ENCODE peak calls at places on chromosomes 12 and 14, in five cellular contexts. B is endothelial cell of umbilical vein, K is osteoblast, S is hepatocyte, Z is fibroblast of lung. G is an unnamed sample. For H3K79me2 and H3K4me1, the result is how much of the 10 kb centered on the place peaks cover.

GRCh38 chr12:114397978-114398881 is 7.7 kb downstream of the TBX5 start:
- DNase-seq in B (no peak), K (no peak), S (no peak), Z (no peak), G (no peak)

GRCh38 chr12:70719672-70720420 is 82.6 kb upstream of the PTPRB start:
- DNase-seq in K (no peak), S (peak), Z (peak), B (peak), G (peak)

GRCh38 chr12:131066207-131066885 is 112.6 kb downstream of the ADGRD1 start:
- DNase-seq in S (no peak), B (no peak), K (peak), Z (no peak), G (no peak)

GRCh38 chr14:72443991-72444431 is 449.9 kb downstream of the DPF3 start:
- DNase-seq in K (no peak), B (no peak), Z (peak), S (no peak), G (no peak)

GRCh38 chr12:23548742-23549141 is 400.7 kb downstream of the SOX5 start:
- DNase-seq in K (no peak), S (no peak), B (no peak), Z (no peak), G (no peak)

GRCh38 chr14:56891226-56891625 is 80.9 kb upstream of the OTX2 start:
- DNase-seq in B (no peak), S (peak), Z (no peak), K (peak), G (no peak)

GRCh38 chr12:52170827-52171226 is 21.0 kb downstream of the KRT80 start:
- DNase-seq in Z (no peak), K (peak), S (no peak), B (no peak), G (no peak)

GRCh38 chr12:87845995-87846483 is 183.2 kb downstream of the C12orf50 start:
- DNase-seq in B (no peak), S (no peak), Z (no peak), K (no peak), G (no peak)

GRCh38 chr12:22230280-22230794 is 104.2 kb downstream of the ST8SIA1 start:
- DNase-seq in S (no peak), B (no peak), K (peak), Z (peak), G (no peak)

GRCh38 chr12:62581288-62582064 is 114.8 kb downstream of the MON2 start:
- DNase-seq in Z (peak), S (peak), K (peak), B (peak), G (peak)

GRCh38 chr12:104285740-104286537 is 17.6 kb upstream of the EID3 start:
- DNase-seq in Z (peak), B (peak), K (no peak), S (peak), G (peak)

GRCh38 chr12:55705802-55706402 is 1.8 kb downstream of the ITGA7 start:
- DNase-seq in K (peak), S (no peak), B (no peak), Z (no peak), G (no peak)

GRCh38 chr12:38785376-38785775 is 120.0 kb downstream of the CPNE8 start:
- DNase-seq in B (no peak), Z (no peak), S (no peak), K (no peak), G (peak)

GRCh38 chr14:55071870-55072640 is 20.6 kb downstream of the MAPK1IP1L start:
- DNase-seq in Z (peak), B (peak), K (peak), S (peak), G (peak)

GRCh38 chr12:642633-643477 is 20.4 kb downstream of the NINJ2 start:
- DNase-seq in B (peak), Z (peak), K (peak), S (peak), G (peak)

GRCh38 chr14:94021001-94021400 is 5.1 kb upstream of the OTUB2 start:
- DNase-seq in S (no peak), K (peak), B (no peak), Z (peak), G (peak)

GRCh38 chr12:65830305-65830704 is 6.0 kb downstream of the HMGA2 start:
- DNase-seq in Z (peak), S (no peak), B (peak), K (peak), G (no peak)

GRCh38 chr14:38256358-38256840 is 506 bp upstream of the CLEC14A start:
- DNase-seq in S (no peak), Z (no peak), B (peak), K (no peak), G (no peak)

DNA sequence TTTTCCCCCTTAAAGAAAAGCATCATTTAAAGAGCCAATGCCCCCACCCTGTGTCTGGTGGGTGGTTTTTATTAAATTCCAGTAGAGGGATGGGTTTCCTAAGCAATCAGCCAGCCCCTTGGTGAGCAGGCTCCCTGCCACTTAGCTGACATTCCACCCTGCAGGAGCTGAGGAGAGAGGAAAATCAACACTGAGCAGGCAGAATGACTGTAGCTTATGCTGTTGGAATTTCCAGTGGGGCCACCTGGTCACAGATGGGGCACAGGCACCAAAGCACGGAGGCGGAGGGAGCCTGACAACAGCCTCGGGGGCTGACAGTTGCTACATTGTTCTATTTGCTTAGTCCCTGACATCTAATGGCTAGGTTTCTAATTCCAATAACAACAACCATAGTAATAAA is 127.7 kb downstream of the TMEM30B start:
- DNase-seq in Z (peak), K (no peak), B (no peak), S (peak), G (peak)
- TF ChIP-seq CTCF in Z (no peak), K (no peak), B (no peak), S (no peak), G (no peak)

GRCh38 chr14:21528381-21529348 is 2.5 kb upstream of the SALL2 start:
- DNase-seq in Z (peak), B (no peak), K (peak), S (peak), G (no peak)
- H3K79me2 ChIP-seq in Z (under half), B (under half), K (under half), S (under half), G (under half)

DNA sequence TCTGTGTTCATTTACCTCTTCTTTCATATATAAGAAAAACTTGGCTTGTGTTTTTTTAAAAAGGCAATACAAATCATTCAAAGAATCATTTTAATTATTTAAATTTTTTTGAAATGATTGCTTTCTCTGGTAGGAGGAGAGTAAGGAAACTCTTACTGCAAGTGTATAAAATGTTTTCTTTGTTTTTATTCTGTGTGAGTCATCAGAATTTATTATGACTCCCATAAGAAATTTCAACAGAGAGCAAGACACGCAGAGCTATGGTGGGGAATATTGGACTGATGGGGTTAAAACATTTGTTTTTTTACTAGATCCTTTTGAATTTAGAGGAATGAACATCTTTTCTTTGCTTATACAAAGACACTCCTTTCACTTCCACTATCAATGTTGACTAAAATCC is 119.1 kb upstream of the ATXN7L3B start:
- DNase-seq in S (no peak), Z (no peak), K (no peak), B (no peak), G (no peak)
- H3K4me1 ChIP-seq in S (under half), Z (under half), K (under half), B (under half), G (under half)

DNA sequence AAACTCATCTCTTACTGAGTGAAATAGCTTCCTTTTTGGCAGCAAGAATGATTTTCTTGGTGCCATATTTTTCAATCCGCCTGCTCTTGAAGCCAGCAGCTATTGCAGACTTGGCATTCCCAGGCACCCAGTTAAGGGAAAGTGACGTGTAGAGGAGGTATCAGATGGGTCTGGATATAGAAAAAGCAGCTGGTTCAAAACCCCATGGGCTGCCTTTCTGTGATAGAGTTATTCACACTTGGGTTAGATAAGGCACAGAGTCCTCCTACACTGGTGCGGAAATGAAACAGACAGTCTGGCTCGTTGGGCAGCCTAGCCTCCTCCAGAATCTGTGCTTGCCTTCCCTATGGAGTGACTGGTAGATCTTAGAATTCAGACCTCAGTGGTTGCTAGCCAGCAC is 62.2 kb downstream of the PTPN11 start:
- DNase-seq in Z (no peak), K (no peak), B (no peak), S (no peak), G (no peak)
- TF ChIP-seq CTCF in Z (no peak), K (no peak), B (no peak), S (no peak), G (no peak)

DNA sequence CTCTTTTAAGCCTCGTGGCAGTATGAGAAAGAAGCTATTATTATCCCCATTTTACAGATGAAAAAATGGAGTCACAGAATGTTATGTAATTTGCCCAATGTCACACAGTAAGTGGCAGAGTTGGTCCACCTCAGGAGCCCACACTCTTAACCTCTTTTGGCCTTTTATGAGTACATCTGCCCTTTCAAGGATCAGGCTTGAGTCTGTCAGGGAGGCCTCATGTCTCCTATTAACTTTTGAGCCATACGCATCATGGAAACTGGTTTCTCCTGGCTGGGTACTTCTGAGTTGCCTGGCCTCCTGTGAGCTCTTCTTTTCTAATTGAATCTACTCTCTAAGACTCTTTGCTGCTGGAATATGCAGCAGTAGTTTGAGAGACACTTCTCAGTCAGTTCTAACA is 101.7 kb downstream of the BICD1 start:
- DNase-seq in Z (no peak), S (no peak), K (no peak), B (no peak), G (no peak)
- H3K79me2 ChIP-seq in Z (under half), S (under half), K (under half), B (under half), G (under half)

GRCh38 chr14:89348726-89349125 is 68.3 kb downstream of the FOXN3 start:
- DNase-seq in K (no peak), S (no peak), B (no peak), Z (no peak), G (no peak)

GRCh38 chr14:89344871-89345270 is 72.2 kb downstream of the FOXN3 start:
- DNase-seq in S (no peak), Z (no peak), K (no peak), B (no peak), G (no peak)

GRCh38 chr14:89351364-89351957 is 65.6 kb downstream of the FOXN3 start:
- DNase-seq in B (peak), S (peak), Z (peak), K (peak), G (no peak)

GRCh38 chr14:89349196-89350008 is 67.6 kb downstream of the FOXN3 start:
- DNase-seq in Z (peak), K (peak), S (peak), B (no peak), G (no peak)

DNA sequence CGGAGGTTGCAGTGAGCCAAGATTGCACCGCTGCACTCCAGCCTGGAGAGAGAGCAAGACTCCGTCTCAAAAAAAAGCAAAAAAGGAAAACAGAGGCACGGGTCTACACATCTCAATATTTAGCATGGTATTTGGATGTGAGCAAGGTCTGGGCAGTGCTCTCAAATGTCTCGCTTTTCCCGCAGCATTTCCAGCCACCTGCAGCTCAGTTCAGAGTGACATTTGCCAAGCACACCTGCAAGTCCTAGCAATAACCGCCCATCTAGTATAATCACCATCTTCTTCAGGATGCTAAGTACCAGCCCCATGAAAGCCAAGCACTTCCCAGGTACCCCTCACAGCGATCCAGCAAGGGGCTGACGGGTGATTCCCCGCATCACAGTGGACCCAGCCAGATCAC is 69.1 kb downstream of the FOXN3 start:
- DNase-seq in S (no peak), K (no peak), B (no peak), Z (no peak), G (no peak)
- H3K4me1 ChIP-seq in S (under half), K (under half), B (under half), Z (under half), G (under half)

DNA sequence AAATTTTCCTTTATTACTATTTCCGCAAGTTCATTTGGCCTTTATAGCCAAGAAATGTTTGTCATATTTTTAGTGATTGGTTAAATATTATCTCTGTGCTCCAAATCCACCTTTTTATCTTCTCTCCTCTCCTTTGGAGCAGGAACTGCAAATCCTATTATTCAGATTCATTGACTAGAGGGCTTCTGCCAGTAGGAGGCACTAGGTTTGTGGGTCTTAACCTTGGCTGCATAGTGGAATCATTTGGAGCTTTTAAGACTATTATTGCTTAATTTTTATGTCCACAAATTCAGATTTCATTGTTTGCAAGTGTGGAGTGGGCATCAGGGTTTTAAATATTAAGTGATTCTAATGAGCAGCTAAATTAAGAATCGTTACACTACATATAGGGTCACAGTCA is 75.3 kb upstream of the SYT10 start:
- DNase-seq in B (no peak), K (no peak), S (no peak), Z (no peak), G (no peak)
- TF ChIP-seq CTCF in B (no peak), K (no peak), S (peak), Z (no peak), G (peak)